ENCODE peak calls at places on chromosomes 5 and 9, in four cellular contexts. One of them, this sample, is unnamed.

GRCh38 chr5:134453016-134453415 is 41.3 kb upstream of the CDKN2AIPNL start:
- DNase-seq in WTC11: no peak
- DNase-seq in HepG2: no peak
- DNase-seq in K562: no peak
- DNase-seq in this sample: no peak

GRCh38 chr9:14315754-14316573 is 2.0 kb upstream of the NFIB start:
- DNase-seq in WTC11: peak; percentile 66
- DNase-seq in HepG2: no peak
- DNase-seq in K562: peak; percentile 8
- DNase-seq in this sample: no peak

GRCh38 chr5:137470111-137470920 is 28.8 kb downstream of the SPOCK1 start:
- DNase-seq in WTC11: no peak
- DNase-seq in HepG2: no peak
- DNase-seq in K562: no peak
- DNase-seq in this sample: no peak

GRCh38 chr9:5947912-5948311 is 57.2 kb downstream of the MLANA start:
- DNase-seq in WTC11: no peak
- DNase-seq in HepG2: no peak
- DNase-seq in K562: peak; percentile 14
- DNase-seq in this sample: peak; percentile 13

GRCh38 chr9:98373622-98374021 is 118.2 kb upstream of the TBC1D2 start:
- DNase-seq in WTC11: no peak
- DNase-seq in HepG2: no peak
- DNase-seq in K562: no peak
- DNase-seq in this sample: no peak

GRCh38 chr9:91195372-91196012 is 166.2 kb downstream of the AUH start:
- DNase-seq in WTC11: no peak
- DNase-seq in HepG2: peak; percentile 28
- DNase-seq in K562: no peak
- DNase-seq in this sample: no peak

GRCh38 chr5:152004095-152004494 is 79.4 kb upstream of the GLRA1 start:
- DNase-seq in WTC11: no peak
- DNase-seq in HepG2: no peak
- DNase-seq in K562: no peak
- DNase-seq in this sample: no peak

GRCh38 chr9:77291714-77292113 is 114.4 kb downstream of the VPS13A start:
- DNase-seq in WTC11: no peak
- DNase-seq in HepG2: peak; percentile 9
- DNase-seq in K562: peak; percentile 25
- DNase-seq in this sample: no peak

GRCh38 chr9:7216004-7216821 is 458.4 kb downstream of the KDM4C start:
- DNase-seq in WTC11: no peak
- DNase-seq in HepG2: peak; percentile 13
- DNase-seq in K562: no peak
- DNase-seq in this sample: no peak

GRCh38 chr9:108186996-108187395 is 668.8 kb downstream of the ACTL7B start:
- DNase-seq in WTC11: no peak
- DNase-seq in HepG2: no peak
- DNase-seq in K562: no peak
- DNase-seq in this sample: no peak
- TF ChIP-seq TCF7 in WTC11: no peak
- TF ChIP-seq TCF7 in HepG2: no peak
- TF ChIP-seq TCF7 in K562: no peak
- TF ChIP-seq TCF7 in this sample: no peak

GRCh38 chr9:29322240-29322639 is 1749.0 kb upstream of the C9orf72 start:
- DNase-seq in WTC11: no peak
- DNase-seq in HepG2: no peak
- DNase-seq in K562: no peak
- DNase-seq in this sample: peak; percentile 15
- TF ChIP-seq TCF7 in WTC11: no peak
- TF ChIP-seq TCF7 in HepG2: no peak
- TF ChIP-seq TCF7 in K562: no peak
- TF ChIP-seq TCF7 in this sample: no peak

DNA sequence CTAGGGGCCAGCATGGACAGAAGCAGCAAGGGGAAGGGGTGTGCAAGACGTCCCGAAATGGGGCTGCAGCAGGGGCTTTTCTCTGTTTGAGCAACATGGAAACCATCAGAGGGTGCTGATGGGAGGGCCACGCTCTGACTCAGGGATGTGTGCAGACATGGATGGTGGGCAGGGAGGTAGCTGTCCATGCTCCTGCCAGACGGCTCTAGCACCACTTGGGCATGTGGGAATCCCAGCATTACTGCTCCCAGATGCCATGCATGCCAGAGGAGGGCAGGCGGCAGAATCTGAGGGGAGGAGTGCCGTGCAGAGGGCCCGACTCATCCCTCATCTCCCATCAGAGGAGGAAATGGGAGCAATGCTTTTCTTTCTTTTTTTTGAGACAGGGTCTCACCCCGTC is 45.6 kb upstream of the SLC25A51 start:
- DNase-seq in WTC11: no peak
- DNase-seq in HepG2: no peak
- DNase-seq in K562: no peak
- DNase-seq in this sample: no peak
- TF ChIP-seq TCF7 in WTC11: no peak
- TF ChIP-seq TCF7 in HepG2: no peak
- TF ChIP-seq TCF7 in K562: no peak
- TF ChIP-seq TCF7 in this sample: no peak

DNA sequence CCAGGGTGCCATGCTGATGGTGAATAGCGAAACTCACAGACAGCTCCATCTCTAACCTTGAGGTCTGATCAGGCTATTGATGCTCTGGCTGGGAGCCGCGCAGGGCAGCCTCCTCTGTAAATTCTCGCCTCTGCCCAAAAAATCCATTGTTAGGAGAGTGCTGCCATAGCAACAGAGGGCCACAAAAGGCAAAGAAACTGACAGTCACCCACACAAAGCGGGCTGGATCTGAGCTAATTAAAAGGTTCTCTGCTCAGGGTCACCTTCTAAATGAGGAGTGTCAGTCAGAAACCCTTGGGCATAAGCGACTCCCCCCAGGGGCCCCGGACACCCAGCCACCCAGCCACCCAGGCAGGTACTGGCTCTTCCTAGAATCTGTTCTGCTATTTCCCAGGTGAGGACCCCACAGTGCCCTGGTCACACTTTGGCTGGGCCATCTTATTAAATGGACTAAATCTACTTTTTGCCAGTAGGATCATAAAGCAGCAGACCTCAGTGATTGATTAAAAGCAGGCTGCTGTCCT is 126.7 kb downstream of the MED10 start:
- DNase-seq in WTC11: no peak
- DNase-seq in HepG2: no peak
- DNase-seq in K562: no peak
- DNase-seq in this sample: no peak
- TF ChIP-seq TCF7 in WTC11: no peak
- TF ChIP-seq TCF7 in HepG2: no peak
- TF ChIP-seq TCF7 in K562: no peak
- TF ChIP-seq TCF7 in this sample: no peak

GRCh38 chr9:1939926-1940368 is 75.2 kb upstream of the SMARCA2 start:
- DNase-seq in WTC11: peak; percentile 43
- DNase-seq in HepG2: peak; percentile 12
- DNase-seq in K562: peak; percentile 26
- DNase-seq in this sample: peak; percentile 82
- TF ChIP-seq TCF7 in WTC11: no peak
- TF ChIP-seq TCF7 in HepG2: no peak
- TF ChIP-seq TCF7 in K562: no peak
- TF ChIP-seq TCF7 in this sample: peak; percentile 61

GRCh38 chr5:79743846-79744605 is 54.4 kb downstream of the CMYA5 start:
- DNase-seq in WTC11: no peak
- DNase-seq in HepG2: no peak
- DNase-seq in K562: no peak
- DNase-seq in this sample: no peak
- TF ChIP-seq TCF7 in WTC11: no peak
- TF ChIP-seq TCF7 in HepG2: no peak
- TF ChIP-seq TCF7 in K562: no peak
- TF ChIP-seq TCF7 in this sample: no peak

GRCh38 chr5:96795626-96796025 is 12.1 kb downstream of the ERAP1 start:
- DNase-seq in WTC11: no peak
- DNase-seq in HepG2: no peak
- DNase-seq in K562: no peak
- DNase-seq in this sample: no peak

GRCh38 chr5:96789794-96790193 is 18.0 kb downstream of the ERAP1 start:
- DNase-seq in WTC11: no peak
- DNase-seq in HepG2: no peak
- DNase-seq in K562: no peak
- DNase-seq in this sample: no peak

GRCh38 chr5:96788112-96788749 is 19.5 kb downstream of the ERAP1 start:
- DNase-seq in WTC11: no peak
- DNase-seq in HepG2: no peak
- DNase-seq in K562: no peak
- DNase-seq in this sample: no peak

GRCh38 chr5:96794757-96795156 is 13.0 kb downstream of the ERAP1 start:
- DNase-seq in WTC11: no peak
- DNase-seq in HepG2: no peak
- DNase-seq in K562: no peak
- DNase-seq in this sample: no peak

DNA sequence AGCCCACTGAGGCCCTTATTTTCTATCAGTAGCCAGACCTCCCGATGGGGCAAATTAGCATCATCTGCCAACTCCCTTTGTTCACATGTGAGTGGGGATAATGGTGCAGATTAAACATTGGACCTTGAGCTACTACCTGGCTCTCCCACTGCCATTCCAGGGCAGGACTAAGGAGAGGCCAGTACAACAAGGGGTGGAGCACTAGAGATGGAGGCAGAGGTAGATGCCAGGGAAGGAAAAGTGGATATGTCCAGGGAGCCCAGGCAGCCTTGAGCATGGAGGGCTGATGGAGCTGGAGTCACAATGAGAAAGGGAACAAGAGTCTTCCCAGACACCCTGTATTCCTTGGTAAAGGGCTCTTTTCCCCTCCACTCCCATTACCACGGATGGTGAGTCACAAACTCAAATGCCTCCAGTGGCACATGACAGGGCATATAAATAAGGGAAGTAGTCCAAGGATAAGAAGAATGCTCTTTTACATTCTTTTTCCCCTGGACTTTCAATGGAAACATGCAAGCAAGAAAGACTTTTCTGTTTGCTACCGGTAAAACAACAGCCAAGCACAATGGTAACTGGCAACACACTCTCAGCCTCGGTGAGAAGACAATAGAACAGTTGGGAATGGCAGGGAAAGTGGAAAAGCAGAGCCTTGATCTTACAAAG is 16.8 kb downstream of the ERAP1 start:
- DNase-seq in WTC11: no peak
- DNase-seq in HepG2: no peak
- DNase-seq in K562: no peak
- DNase-seq in this sample: no peak
- TF ChIP-seq TCF7 in WTC11: no peak
- TF ChIP-seq TCF7 in HepG2: no peak
- TF ChIP-seq TCF7 in K562: no peak
- TF ChIP-seq TCF7 in this sample: no peak